ENCODE peak calls at places on chromosomes 1 and 21, in eight cellular contexts. P, O, Q, B, S, R, A and E are unnamed samples. For H3K4me1, the result is how much of the 10 kb centered on the place peaks cover.

GRCh38 chr1:47388548-47389238 is 27.4 kb upstream of the FOXE3 start:
- DNase-seq in S (peak), A (peak), O (peak), B (no peak), P (peak), R (peak), Q (peak), E (no peak)

GRCh38 chr1:85496881-85497582 is 32.1 kb upstream of the DDAH1 start:
- DNase-seq in S (no peak), Q (no peak), O (no peak), P (no peak), B (no peak), A (no peak), R (no peak), E (no peak)

GRCh38 chr1:84366786-84367185 is 31.5 kb upstream of the DNASE2B start:
- DNase-seq in P (no peak), A (no peak), S (no peak), B (no peak), O (peak), R (no peak), Q (no peak), E (no peak)

GRCh38 chr1:31796707-31797106 is 19.1 kb downstream of the SPOCD1 start:
- DNase-seq in O (peak), A (no peak), Q (no peak), R (no peak), S (no peak), P (no peak), B (no peak), E (no peak)

GRCh38 chr21:31108969-31109368 is 70.7 kb upstream of the KRTAP19-8 start:
- DNase-seq in Q (no peak), B (no peak), P (no peak), O (peak), S (no peak), R (peak), A (no peak), E (no peak)

GRCh38 chr1:12708396-12708795 is 7.5 kb upstream of the AADACL3 start:
- DNase-seq in O (no peak), A (peak), P (no peak), R (no peak), Q (no peak), B (no peak), S (no peak), E (no peak)

GRCh38 chr1:178986204-178986603 is 39.5 kb upstream of the FAM20B start:
- DNase-seq in B (no peak), O (no peak), S (no peak), P (no peak), Q (no peak), A (no peak), R (no peak), E (no peak)

GRCh38 chr1:87684194-87684593 is 355.5 kb downstream of the LMO4 start:
- DNase-seq in Q (peak), A (peak), S (no peak), B (no peak), R (no peak), O (peak), P (no peak), E (no peak)

GRCh38 chr1:108200627-108201106 is 524 bp upstream of the SLC25A24 start:
- DNase-seq in R (peak), Q (peak), B (peak), S (no peak), A (peak), P (peak), O (peak), E (peak)

GRCh38 chr21:35855463-35855862 is 204.9 kb downstream of the SETD4 start:
- DNase-seq in A (no peak), O (no peak), P (no peak), B (no peak), R (no peak), S (no peak), Q (no peak), E (no peak)

GRCh38 chr1:208047476-208047934 is 136.6 kb upstream of the CD34 start:
- DNase-seq in P (peak), S (peak), O (peak), R (no peak), A (peak), Q (peak), B (no peak), E (no peak)

DNA sequence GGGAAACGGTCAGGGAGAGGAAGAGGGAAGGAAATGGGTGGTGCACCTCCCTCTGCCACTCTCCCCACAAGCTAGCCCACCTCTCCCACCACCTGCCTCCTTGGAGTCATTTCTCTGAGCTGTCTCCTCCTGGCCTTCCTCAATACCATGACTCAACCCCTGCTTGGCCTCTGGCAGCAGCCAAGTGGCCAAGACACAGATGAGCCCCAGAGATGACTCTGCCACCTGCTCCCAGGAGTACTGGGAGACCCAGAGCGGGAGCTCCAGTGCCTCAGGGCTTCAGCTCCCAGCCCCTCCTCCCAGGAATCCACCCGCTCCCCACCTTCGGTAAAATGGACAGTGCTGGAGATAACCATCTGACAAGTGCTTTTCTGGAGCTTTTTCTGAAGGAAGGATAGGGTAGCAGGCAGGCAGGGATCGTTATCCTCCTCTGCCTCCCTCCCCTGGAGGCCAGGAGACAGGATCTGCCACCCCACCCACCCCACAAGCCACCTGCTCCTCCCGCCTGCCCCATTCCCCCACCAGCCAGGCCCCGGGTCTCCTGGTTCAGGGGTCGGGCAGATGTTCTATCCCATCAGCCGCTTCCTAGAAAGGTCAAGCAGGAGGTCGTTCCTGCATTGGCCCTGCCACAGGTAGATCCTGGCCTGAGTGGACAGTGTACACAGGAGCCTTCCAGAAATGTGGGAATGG is 2.5 kb downstream of the S100A16 start:
- DNase-seq in B (no peak), S (peak), Q (no peak), R (no peak), P (no peak), O (no peak), A (no peak), E (no peak)
- H3K4me3 ChIP-seq in B (no peak), S (no peak), Q (no peak), R (no peak), P (no peak), O (peak), A (no peak), E (no peak)

GRCh38 chr1:76023669-76024407 is 50.7 kb upstream of the ST6GALNAC3 start:
- DNase-seq in Q (no peak), R (no peak), O (no peak), B (no peak), S (no peak), P (no peak), A (no peak), E (no peak)
- H3K27ac ChIP-seq in Q (no peak), R (no peak), O (no peak), B (no peak), S (no peak), P (no peak), A (peak), E (no peak)

DNA sequence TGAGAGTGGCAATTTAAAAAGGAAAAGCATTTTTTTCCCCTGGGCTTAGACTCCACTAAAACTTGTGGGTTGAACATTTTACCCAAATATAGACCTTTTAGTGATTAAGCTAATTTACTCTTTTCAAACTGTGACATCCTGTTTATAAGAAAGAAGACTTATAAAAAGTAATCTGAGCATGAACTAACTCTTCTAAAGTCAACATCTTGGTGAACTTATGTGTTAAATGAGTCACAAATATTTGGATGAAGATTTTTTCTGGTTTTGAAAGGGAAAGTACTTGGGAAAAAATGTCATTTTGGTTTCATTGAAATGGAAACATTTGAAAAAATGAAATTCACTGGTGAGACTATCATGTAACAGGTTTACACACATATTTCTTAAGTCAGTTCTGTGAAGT is 109.8 kb downstream of the KCNK2 start:
- DNase-seq in O (peak), B (no peak), R (no peak), P (no peak), A (no peak), Q (no peak), S (no peak), E (no peak)
- H3K4me1 ChIP-seq in O (under half), B (under half), R (under half), P (under half), A (under half), Q (under half), S (under half), E (under half)

GRCh38 chr1:26531651-26532131 is 2.1 kb downstream of the RPS6KA1 start:
- DNase-seq in A (peak), O (no peak), R (no peak), P (peak), Q (no peak), B (no peak), S (no peak), E (no peak)

GRCh38 chr1:26529405-26529654 is 231 bp upstream of the RPS6KA1 start:
- DNase-seq in O (no peak), P (no peak), S (no peak), A (no peak), Q (no peak), B (no peak), R (no peak), E (no peak)

GRCh38 chr1:26529655-26530539 is at the start of gene RPS6KA1:
- DNase-seq in Q (peak), R (peak), A (peak), O (peak), B (peak), P (peak), S (peak), E (peak)

GRCh38 chr1:26530898-26531598 is 1.5 kb downstream of the RPS6KA1 start:
- DNase-seq in Q (no peak), S (no peak), B (no peak), P (peak), O (peak), R (peak), A (peak), E (no peak)

GRCh38 chr1:26530540-26530897 is 958 bp downstream of the RPS6KA1 start:
- DNase-seq in B (no peak), P (no peak), S (no peak), Q (no peak), R (peak), A (no peak), O (no peak), E (no peak)
- H3K4me3 ChIP-seq in B (peak), P (peak), S (no peak), Q (peak), R (peak), A (peak), O (no peak), E (peak)

DNA sequence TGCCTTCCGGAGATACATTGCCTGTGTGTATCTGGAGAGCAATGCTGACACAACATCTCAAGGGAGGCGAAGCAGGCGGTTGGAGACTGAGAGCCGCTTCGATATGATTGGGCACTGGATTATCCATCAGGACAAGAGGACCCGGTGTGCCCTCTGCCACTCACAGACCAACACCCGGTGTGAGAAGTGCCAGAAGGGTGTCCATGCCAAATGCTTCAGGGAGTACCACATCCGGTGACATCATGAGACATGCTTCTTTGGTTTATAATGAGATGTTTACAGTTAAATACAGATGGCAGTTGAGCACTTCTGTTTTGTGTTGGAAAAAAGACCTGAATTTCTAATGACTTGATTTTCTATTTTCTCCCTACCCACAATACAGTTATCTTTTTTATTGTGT is 12.1 kb downstream of the PGBD2 start:
- DNase-seq in Q (no peak), S (no peak), P (no peak), B (no peak), R (no peak), O (no peak), A (no peak), E (no peak)
- H3K27ac ChIP-seq in Q (no peak), S (no peak), P (no peak), B (no peak), R (no peak), O (no peak), A (no peak), E (no peak)

GRCh38 chr1:8374812-8375211 is 56.9 kb downstream of the SLC45A1 start:
- DNase-seq in P (no peak), O (peak), S (no peak), B (no peak), Q (no peak), R (peak), A (no peak), E (peak)

GRCh38 chr1:8374356-8374755 is 56.4 kb downstream of the SLC45A1 start:
- DNase-seq in A (no peak), R (no peak), O (peak), P (no peak), B (no peak), S (peak), Q (no peak), E (no peak)

GRCh38 chr1:8377382-8377928 is 59.5 kb downstream of the SLC45A1 start:
- DNase-seq in S (no peak), P (no peak), R (no peak), B (no peak), O (no peak), Q (no peak), A (no peak), E (no peak)

GRCh38 chr1:8378202-8378601 is 60.3 kb downstream of the SLC45A1 start:
- DNase-seq in O (peak), A (no peak), P (no peak), S (no peak), Q (no peak), R (no peak), B (no peak), E (no peak)

GRCh38 chr1:8376358-8376840 is 58.5 kb downstream of the SLC45A1 start:
- DNase-seq in S (no peak), A (no peak), Q (no peak), B (no peak), R (no peak), O (no peak), P (no peak), E (no peak)
- H3K4me1 ChIP-seq in S (under half), A (half or more), Q (half or more), B (under half), R (under half), O (under half), P (half or more), E (half or more)

GRCh38 chr1:235883261-235883927 is 16.7 kb upstream of the LYST start:
- DNase-seq in R (no peak), P (peak), O (peak), Q (peak), S (peak), A (peak), B (no peak), E (no peak)
- H3K4me3 ChIP-seq in R (no peak), P (no peak), O (peak), Q (peak), S (peak), A (no peak), B (no peak), E (no peak)

GRCh38 chr1:9840176-9840575 is 16.4 kb upstream of the CLSTN1 start:
- DNase-seq in R (no peak), Q (no peak), B (no peak), S (peak), P (no peak), A (no peak), O (no peak), E (no peak)
- H3K27ac ChIP-seq in R (no peak), Q (no peak), B (no peak), S (no peak), P (no peak), A (no peak), O (no peak), E (no peak)